ENCODE peak calls at places on chromosome 19, in seven cellular contexts. H, X, L, D, R, A and Z are unnamed samples.
A peak's percentile ranks its signal among the peaks of the same experiment; 100 is the strongest.

GRCh38 chr19:30374791-30375650 is 2.8 kb downstream of the ZNF536 start:
- DNase-seq in H (no peak), X (no peak), L (peak; percentile 14), D (no peak), R (no peak), A (peak; percentile 85), Z (no peak)

GRCh38 chr19:19533826-19534225 is 4.2 kb upstream of the CILP2 start:
- DNase-seq in H (no peak), X (no peak), L (no peak), D (no peak), R (no peak), A (no peak), Z (no peak)

GRCh38 chr19:43504426-43505185 is at the start of gene PHLDB3:
- DNase-seq in H (peak; percentile 69), X (no peak), L (peak; percentile 59), D (no peak), R (no peak), A (peak; percentile 70), Z (no peak)

GRCh38 chr19:50916069-50916468 is 4.9 kb upstream of the KLK4 start:
- DNase-seq in H (no peak), X (no peak), L (no peak), D (no peak), R (no peak), A (no peak), Z (no peak)

GRCh38 chr19:35507561-35507960 is 5.9 kb downstream of the DMKN start:
- DNase-seq in H (no peak), X (no peak), L (no peak), D (no peak), R (no peak), A (no peak), Z (no peak)

GRCh38 chr19:47713046-47714021 is at the start of gene EHD2:
- DNase-seq in H (peak; percentile 13), X (peak; percentile 77), L (peak; percentile 89), D (no peak), R (peak; percentile 72), A (peak; percentile 88), Z (no peak)

GRCh38 chr19:30695171-30695875 is 323.1 kb downstream of the ZNF536 start:
- DNase-seq in H (no peak), X (no peak), L (no peak), D (no peak), R (no peak), A (no peak), Z (no peak)

GRCh38 chr19:30790048-30790680 is 418.0 kb downstream of the ZNF536 start:
- DNase-seq in H (no peak), X (no peak), L (no peak), D (no peak), R (peak; percentile 34), A (no peak), Z (no peak)

GRCh38 chr19:47377208-47377701 is 28.1 kb downstream of the DHX34 start:
- DNase-seq in H (no peak), X (peak; percentile 80), L (no peak), D (no peak), R (no peak), A (peak; percentile 25), Z (no peak)

GRCh38 chr19:50729894-50730293 is 6.7 kb downstream of the CLEC11A start:
- DNase-seq in H (no peak), X (no peak), L (no peak), D (no peak), R (no peak), A (no peak), Z (no peak)

GRCh38 chr19:11905928-11906327 is 18.3 kb downstream of the ZNF69 start:
- DNase-seq in H (no peak), X (no peak), L (no peak), D (no peak), R (no peak), A (no peak), Z (no peak)
- H3K4me3 ChIP-seq in H (no peak overlapping the region), X (no peak overlapping the region), L (no peak overlapping the region), D (no peak overlapping the region), R (no peak overlapping the region), A (no peak overlapping the region), Z (no peak overlapping the region)

DNA sequence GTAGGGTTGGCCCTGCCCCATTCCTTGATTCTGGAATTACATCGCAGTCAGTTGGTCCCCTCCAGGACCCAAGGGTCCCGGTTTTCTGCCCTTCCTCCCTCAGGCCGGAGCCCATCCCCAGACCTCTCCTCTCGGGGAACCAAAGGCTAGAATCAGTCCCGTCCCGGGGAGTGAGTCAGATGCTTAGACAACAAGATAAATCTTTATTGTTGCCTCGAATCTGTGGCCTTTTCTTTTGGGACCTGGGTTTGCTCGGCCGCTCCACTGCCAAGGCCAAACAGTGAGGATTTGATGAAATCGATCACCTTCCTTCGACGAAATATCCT is 258 bp upstream of the RASIP1 start:
- DNase-seq in H (no peak), X (no peak), L (no peak), D (no peak), R (no peak), A (no peak), Z (no peak)
- H3K4me3 ChIP-seq in H (no peak overlapping the region), X (peak overlapping the region; percentile 71), L (no peak overlapping the region), D (no peak overlapping the region), R (peak overlapping the region; percentile 9), A (no peak overlapping the region), Z (no peak overlapping the region)

DNA sequence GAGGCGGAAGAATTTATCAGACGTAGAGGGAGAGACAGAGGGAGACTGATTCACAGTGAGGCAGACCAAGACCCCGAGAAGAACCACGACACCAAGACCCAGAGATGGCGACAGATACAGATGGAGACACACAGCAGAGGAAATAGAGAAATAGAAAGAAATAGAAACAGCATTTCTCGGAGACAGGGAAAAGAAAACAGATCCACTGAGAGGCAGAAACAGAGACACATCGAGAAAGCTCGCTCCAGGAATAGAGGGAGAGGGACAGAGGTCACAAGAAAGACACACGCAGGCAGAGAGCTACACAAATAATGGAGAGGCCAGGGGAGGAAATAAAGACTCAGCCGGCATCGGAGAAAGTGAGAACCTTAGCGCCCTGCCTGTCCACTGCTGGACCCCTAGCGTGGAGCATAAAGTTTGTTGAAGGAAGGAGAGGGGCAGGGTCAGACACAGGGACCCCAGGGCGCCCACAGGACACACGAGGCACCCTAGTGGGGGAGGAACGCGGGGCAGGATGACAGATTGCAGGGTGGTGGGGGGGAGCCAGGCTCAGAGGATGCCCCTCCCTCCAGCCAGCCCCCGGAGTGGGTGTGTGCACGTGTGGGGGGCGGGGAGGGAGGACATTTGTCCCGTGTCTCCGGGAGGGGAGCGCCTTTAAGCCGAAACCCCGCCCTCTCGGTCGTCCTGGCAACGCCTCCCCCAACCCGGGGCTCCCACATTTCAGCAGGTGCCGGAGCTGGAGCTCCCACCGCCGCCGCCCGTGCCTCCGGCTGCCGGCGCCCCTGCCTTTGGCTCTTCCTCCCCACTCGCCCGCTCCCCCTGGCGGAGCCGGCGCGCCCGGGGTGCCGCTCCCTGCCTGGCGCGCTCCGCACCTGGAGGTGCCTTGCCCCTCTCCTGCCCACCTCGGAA is at the start of gene PRKCG:
- DNase-seq in H (peak; percentile 46), X (peak; percentile 29), L (peak; percentile 45), D (no peak), R (no peak), A (peak; percentile 76), Z (no peak)
- H3K4me3 ChIP-seq in H (peak within 1 kb of the TSS; percentile 43), X (peak within 1 kb of the TSS; percentile 63), L (peak within 1 kb of the TSS; percentile 48), D (peak within 1 kb of the TSS; percentile 28), R (peak within 1 kb of the TSS; percentile 27), A (peak within 1 kb of the TSS; percentile 47), Z (peak within 1 kb of the TSS; percentile 42)

GRCh38 chr19:1041272-1041834 is 1.4 kb downstream of the ABCA7 start:
- DNase-seq in H (no peak), X (no peak), L (no peak), D (no peak), R (no peak), A (no peak), Z (no peak)

GRCh38 chr19:1042689-1043511 is 3.0 kb downstream of the ABCA7 start:
- DNase-seq in H (no peak), X (no peak), L (no peak), D (no peak), R (no peak), A (no peak), Z (no peak)

GRCh38 chr19:1040476-1041271 is 767 bp downstream of the ABCA7 start:
- DNase-seq in H (peak; percentile 96), X (peak; percentile 92), L (peak; percentile 93), D (peak; percentile 86), R (peak; percentile 89), A (peak; percentile 97), Z (peak; percentile 85)

GRCh38 chr19:1039646-1040475 is at the start of gene ABCA7:
- DNase-seq in H (peak; percentile 99), X (peak; percentile 99), L (peak; percentile 98), D (peak; percentile 93), R (peak; percentile 96), A (peak; percentile 98), Z (peak; percentile 95)

GRCh38 chr19:1041835-1042685 is 2.2 kb downstream of the ABCA7 start:
- DNase-seq in H (no peak), X (no peak), L (peak; percentile 57), D (no peak), R (no peak), A (no peak), Z (no peak)
- H3K4me3 ChIP-seq in H (no peak overlapping the region), X (peak overlapping the region; percentile 78), L (no peak overlapping the region), D (no peak overlapping the region), R (no peak overlapping the region), A (no peak overlapping the region), Z (no peak overlapping the region)

GRCh38 chr19:6729573-6730152 is 7.7 kb downstream of the GPR108 start:
- DNase-seq in H (no peak), X (no peak), L (no peak), D (no peak), R (no peak), A (peak; percentile 15), Z (no peak)

GRCh38 chr19:6731822-6732221 is 5.6 kb downstream of the GPR108 start:
- DNase-seq in H (no peak), X (no peak), L (no peak), D (no peak), R (no peak), A (peak; percentile 9), Z (no peak)

GRCh38 chr19:6728346-6728745 is 7.9 kb upstream of the C3 start:
- DNase-seq in H (no peak), X (no peak), L (no peak), D (no peak), R (no peak), A (no peak), Z (no peak)

GRCh38 chr19:6730941-6731670 is 6.3 kb downstream of the GPR108 start:
- DNase-seq in H (no peak), X (no peak), L (no peak), D (no peak), R (no peak), A (peak; percentile 17), Z (no peak)

GRCh38 chr19:6730153-6730804 is 7.1 kb downstream of the GPR108 start:
- DNase-seq in H (no peak), X (no peak), L (peak; percentile 46), D (no peak), R (no peak), A (peak; percentile 71), Z (no peak)
- H3K4me3 ChIP-seq in H (no peak overlapping the region), X (no peak overlapping the region), L (no peak overlapping the region), D (no peak overlapping the region), R (no peak overlapping the region), A (no peak overlapping the region), Z (no peak overlapping the region)

GRCh38 chr19:45235485-45235884 is 9.7 kb downstream of the EXOC3L2 start:
- DNase-seq in H (no peak), X (no peak), L (no peak), D (no peak), R (no peak), A (peak; percentile 50), Z (no peak)
- H3K4me3 ChIP-seq in H (no peak overlapping the region), X (no peak overlapping the region), L (no peak overlapping the region), D (no peak overlapping the region), R (no peak overlapping the region), A (no peak overlapping the region), Z (no peak overlapping the region)